ENCODE peak calls at places on chromosome 17, in ten cellular contexts. J is lower lobe of right lung; D is CD4-positive, alpha-beta T cell; X is left lung; M is H1; G is CD8-positive, alpha-beta T cell; Y is body of pancreas; A is heart right ventricle; N is IMR-90; Q is effector memory CD4-positive, alpha-beta T cell. B is an unnamed sample.
A peak's percentile ranks its signal among the peaks of the same experiment; 100 is the strongest.

GRCh38 chr17:21077286-21077685 is 34.5 kb upstream of the USP22 start:
- DNase-seq in J (no peak), D (no peak), X (no peak), M (no peak), G (no peak), Y (no peak), A (no peak), N (no peak), Q (no peak), B (no peak)

GRCh38 chr17:32495347-32496253 is 8.8 kb downstream of the CDK5R1 start:
- DNase-seq in J (peak; percentile 55), D (no peak), X (peak; percentile 31), M (no peak), G (no peak), Y (no peak), A (peak; percentile 47), N (peak; percentile 30), Q (no peak), B (peak; percentile 60)

GRCh38 chr17:80175411-80175810 is 5.6 kb downstream of the CARD14 start:
- DNase-seq in J (no peak), D (no peak), X (no peak), M (no peak), G (no peak), Y (no peak), A (no peak), N (no peak), Q (no peak), B (no peak)

GRCh38 chr17:9074106-9074505 is 52.8 kb downstream of the NTN1 start:
- DNase-seq in J (no peak), D (no peak), X (no peak), M (no peak), G (no peak), Y (no peak), A (no peak), N (no peak), Q (no peak), B (no peak)

GRCh38 chr17:40846515-40847155 is 20.4 kb downstream of the KRT12 start:
- DNase-seq in J (no peak), D (no peak), X (no peak), M (no peak), G (no peak), Y (no peak), A (no peak), N (no peak), Q (no peak), B (no peak)

GRCh38 chr17:16101440-16101839 is 101.8 kb downstream of the TTC19 start:
- DNase-seq in J (no peak), D (no peak), X (no peak), M (no peak), G (no peak), Y (no peak), A (no peak), N (no peak), Q (no peak), B (no peak)

GRCh38 chr17:76268015-76268749 is 3.0 kb downstream of the UBALD2 start:
- DNase-seq in J (peak; percentile 88), D (peak; percentile 64), X (peak; percentile 87), M (no peak), G (peak; percentile 43), Y (no peak), A (peak; percentile 82), N (peak; percentile 45), Q (peak; percentile 70), B (peak; percentile 62)

GRCh38 chr17:37067555-37068111 is 118.9 kb downstream of the AATF start:
- DNase-seq in J (no peak), D (no peak), X (no peak), M (no peak), G (no peak), Y (peak; percentile 54), A (no peak), N (peak; percentile 83), Q (no peak), B (no peak)

GRCh38 chr17:44353656-44354331 is 8.7 kb downstream of the GRN start:
- DNase-seq in J (no peak), D (no peak), X (no peak), M (peak; percentile 77), G (no peak), Y (peak; percentile 22), A (no peak), N (no peak), Q (no peak), B (no peak)

GRCh38 chr17:38844261-38844757 is 9.2 kb downstream of the RPL23 start:
- DNase-seq in J (no peak), D (no peak), X (no peak), M (no peak), G (no peak), Y (peak; percentile 61), A (no peak), N (no peak), Q (no peak), B (no peak)

GRCh38 chr17:80428796-80429195 is 13.8 kb downstream of the ENDOV start:
- DNase-seq in J (no peak), D (no peak), X (no peak), M (no peak), G (no peak), Y (no peak), A (no peak), N (no peak), Q (no peak), B (no peak)

GRCh38 chr17:71790791-71791190 is 330.0 kb upstream of the SOX9 start:
- DNase-seq in J (no peak), D (no peak), X (no peak), M (no peak), G (no peak), Y (no peak), A (no peak), N (peak; percentile 11), Q (no peak), B (no peak)

DNA sequence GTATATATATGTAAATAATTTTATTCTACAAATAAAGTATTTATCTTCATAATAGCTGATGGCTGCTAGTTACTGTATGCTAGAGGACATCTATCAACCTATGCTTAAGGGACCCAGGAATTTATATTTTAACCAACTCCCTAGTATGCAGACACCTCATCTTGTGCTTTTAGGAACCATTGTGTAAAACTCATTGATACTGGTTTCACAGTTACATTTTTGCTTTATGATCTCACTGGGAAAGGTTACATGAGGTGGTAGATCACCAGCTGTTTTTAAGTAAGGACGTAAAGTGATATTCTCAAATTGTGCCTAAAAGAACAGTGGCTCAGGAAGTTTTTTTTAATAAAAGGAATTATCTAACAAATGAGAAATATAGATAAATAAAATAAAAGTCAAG is 56.4 kb downstream of the VMP1 start:
- DNase-seq in J (no peak), D (no peak), X (no peak), M (no peak), G (no peak), Y (no peak), A (no peak), N (peak; percentile 95), Q (no peak), B (no peak)
- H3K27ac ChIP-seq in J (no peak overlapping the region), D (no peak overlapping the region), X (peak overlapping the region; percentile 68), M (no peak overlapping the region), G (no peak overlapping the region), Y (peak overlapping the region; percentile 84), A (no peak overlapping the region), N (peak overlapping the region; percentile 90), Q (no peak overlapping the region), B (no peak overlapping the region)

GRCh38 chr17:74369221-74369620 is 1.9 kb downstream of the GPR142 start:
- DNase-seq in J (peak; percentile 81), D (peak; percentile 46), X (peak; percentile 62), M (no peak), G (peak; percentile 44), Y (no peak), A (peak; percentile 53), N (no peak), Q (peak; percentile 29), B (no peak)

GRCh38 chr17:74371653-74372147 is 4.4 kb downstream of the GPR142 start:
- DNase-seq in J (no peak), D (no peak), X (no peak), M (no peak), G (no peak), Y (no peak), A (no peak), N (no peak), Q (no peak), B (no peak)

GRCh38 chr17:74369665-74370490 is 2.6 kb downstream of the GPR142 start:
- DNase-seq in J (no peak), D (no peak), X (no peak), M (no peak), G (no peak), Y (no peak), A (no peak), N (no peak), Q (no peak), B (no peak)

GRCh38 chr17:74367206-74367605 is at the start of gene GPR142:
- DNase-seq in J (no peak), D (no peak), X (no peak), M (no peak), G (no peak), Y (no peak), A (no peak), N (no peak), Q (no peak), B (no peak)

GRCh38 chr17:74368341-74369152 is 1.2 kb downstream of the GPR142 start:
- DNase-seq in J (peak; percentile 81), D (peak; percentile 65), X (peak; percentile 67), M (peak; percentile 90), G (peak; percentile 49), Y (peak; percentile 77), A (peak; percentile 77), N (peak; percentile 35), Q (peak; percentile 47), B (peak; percentile 57)
- H3K27ac ChIP-seq in J (no peak overlapping the region), D (no peak overlapping the region), X (no peak overlapping the region), M (no peak overlapping the region), G (no peak overlapping the region), Y (no peak overlapping the region), A (no peak overlapping the region), N (no peak overlapping the region), Q (no peak overlapping the region), B (peak overlapping the region; percentile 32)

DNA sequence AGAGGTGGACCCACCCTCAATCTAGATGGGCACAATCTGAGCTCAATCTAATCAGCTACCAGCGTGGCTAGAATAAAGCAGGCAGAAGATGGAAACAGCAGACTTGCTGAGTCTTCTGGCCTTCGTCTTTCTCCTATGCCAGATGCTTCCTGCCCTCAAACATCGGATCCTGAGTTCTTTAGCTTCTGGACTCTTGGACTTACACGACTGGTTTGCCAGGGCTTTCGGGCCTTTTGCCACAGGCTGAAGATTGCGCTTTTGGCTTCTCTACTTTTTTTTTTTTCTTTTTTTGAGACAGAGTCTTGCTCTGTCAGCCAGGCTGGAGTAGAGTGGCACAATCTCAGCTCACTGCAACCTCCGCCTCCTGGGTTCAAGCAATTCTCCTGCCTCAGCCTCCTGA is 65.1 kb downstream of the UTP18 start:
- DNase-seq in J (no peak), D (no peak), X (no peak), M (no peak), G (no peak), Y (no peak), A (no peak), N (no peak), Q (no peak), B (no peak)
- H3K27ac ChIP-seq in J (no peak overlapping the region), D (no peak overlapping the region), X (no peak overlapping the region), M (no peak overlapping the region), G (no peak overlapping the region), Y (no peak overlapping the region), A (no peak overlapping the region), N (no peak overlapping the region), Q (no peak overlapping the region), B (no peak overlapping the region)

DNA sequence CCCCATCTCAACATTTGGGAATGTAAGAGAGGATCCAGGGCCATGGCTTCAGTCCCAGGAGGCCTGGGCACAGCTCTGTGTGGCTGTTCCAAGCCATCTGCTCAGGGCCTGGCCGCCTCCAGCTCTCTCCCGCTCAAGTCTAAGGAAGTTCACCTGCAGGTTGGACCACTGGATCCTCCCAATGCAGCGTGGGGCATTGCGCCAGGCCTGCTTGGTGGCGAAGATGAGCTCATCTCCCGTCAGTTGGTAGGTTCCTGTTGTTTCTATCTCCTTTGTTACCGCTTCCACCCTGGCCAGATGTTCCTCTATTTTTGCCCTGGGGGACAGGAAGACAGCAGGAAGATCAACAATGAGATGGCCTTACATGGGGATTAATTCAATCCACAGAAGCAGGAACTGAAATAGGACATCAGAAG is 17.5 kb downstream of the NOS2 start:
- DNase-seq in J (peak; percentile 53), D (no peak), X (no peak), M (no peak), G (no peak), Y (no peak), A (peak; percentile 28), N (no peak), Q (no peak), B (no peak)
- H3K27ac ChIP-seq in J (no peak overlapping the region), D (no peak overlapping the region), X (no peak overlapping the region), M (no peak overlapping the region), G (no peak overlapping the region), Y (no peak overlapping the region), A (no peak overlapping the region), N (no peak overlapping the region), Q (no peak overlapping the region), B (no peak overlapping the region)

B was measured in substantia nigra.